ENCODE peak calls at places on chromosomes 4 and X, in six cellular contexts. B, P, D, U, I and C are unnamed samples.

GRCh38 chrX:40383360-40383759 is 197.4 kb upstream of the ATP6AP2 start:
- DNase-seq in B (no peak), P (no peak), D (no peak), U (peak), I (no peak), C (no peak)

GRCh38 chr4:27066591-27066990 is 205.9 kb downstream of the STIM2 start:
- DNase-seq in B (peak), P (peak), D (no peak), U (no peak), I (no peak), C (no peak)

GRCh38 chr4:47642985-47643745 is 158.1 kb downstream of the ATP10D start:
- DNase-seq in B (no peak), P (no peak), D (no peak), U (peak), I (no peak), C (no peak)

GRCh38 chr4:157992038-157992706 is 180.7 kb downstream of the GASK1B start:
- DNase-seq in B (no peak), P (peak), D (no peak), U (peak), I (peak), C (peak)

GRCh38 chr4:6478546-6479220 is 6.3 kb upstream of the PPP2R2C start:
- DNase-seq in B (peak), P (no peak), D (no peak), U (no peak), I (no peak), C (no peak)

GRCh38 chrX:124592745-124593144 is 246.4 kb downstream of the SH2D1A start:
- DNase-seq in B (no peak), P (no peak), D (no peak), U (no peak), I (no peak), C (no peak)

GRCh38 chr4:138595171-138595570 is 353.0 kb upstream of the SLC7A11 start:
- DNase-seq in B (no peak), P (no peak), D (no peak), U (no peak), I (no peak), C (no peak)

GRCh38 chrX:123884809-123885408 is 25.1 kb downstream of the XIAP start:
- DNase-seq in B (no peak), P (peak), D (peak), U (peak), I (peak), C (peak)

GRCh38 chr4:74934016-74934821 is 1.3 kb downstream of the PARM1 start:
- DNase-seq in B (peak), P (peak), D (no peak), U (peak), I (no peak), C (peak)